ENCODE peak calls at places on chromosome 4, in ten cellular contexts. Y is endothelial cell, V is HTR-8/SVneo, T is caudate nucleus, Q is uterus, Z is COR-L47, K is HEK293T, O is right cardiac atrium, F is fibroblast of the conjunctiva, L is hippocampal formation. B is an unnamed sample.

GRCh38 chr4:159401791-159402380 is 299.0 kb downstream of the RAPGEF2 start:
- DNase-seq in Y (no peak), V (peak; percentile 63), T (no peak), Q (no peak), Z (no peak), K (no peak), O (no peak), F (no peak), L (no peak), B (no peak)

GRCh38 chr4:150978738-150979575 is 36.1 kb downstream of the LRBA start:
- DNase-seq in Y (no peak), V (no peak), T (no peak), Q (no peak), Z (no peak), K (no peak), O (no peak), F (no peak), L (no peak), B (no peak)

GRCh38 chr4:126346654-126347053 is 1031.9 kb downstream of the FAT4 start:
- DNase-seq in Y (no peak), V (no peak), T (no peak), Q (no peak), Z (no peak), K (no peak), O (no peak), F (no peak), L (no peak), B (no peak)

GRCh38 chr4:111977419-111977965 is 167.8 kb upstream of the FAM241A start:
- DNase-seq in Y (no peak), V (no peak), T (no peak), Q (no peak), Z (no peak), K (no peak), O (no peak), F (no peak), L (no peak), B (no peak)

GRCh38 chr4:1309261-1310010 is 19.7 kb downstream of the MAEA start:
- DNase-seq in Y (peak; percentile 77), V (peak; percentile 87), T (peak; percentile 82), Q (peak; percentile 90), Z (peak; percentile 78), K (no peak), O (peak; percentile 96), F (peak; percentile 87), L (peak; percentile 87), B (peak; percentile 89)

GRCh38 chr4:153127773-153128494 is 76.3 kb upstream of the TRIM2 start:
- DNase-seq in Y (peak; percentile 90), V (peak; percentile 70), T (peak; percentile 93), Q (peak; percentile 86), Z (peak; percentile 85), K (peak; percentile 78), O (peak; percentile 86), F (peak; percentile 72), L (peak; percentile 88), B (peak; percentile 91)

GRCh38 chr4:88244821-88245579 is 39.4 kb downstream of the PPM1K start:
- DNase-seq in Y (no peak), V (no peak), T (no peak), Q (no peak), Z (no peak), K (no peak), O (no peak), F (no peak), L (no peak), B (no peak)

GRCh38 chr4:7813674-7814073 is 126.0 kb downstream of the AFAP1 start:
- DNase-seq in Y (no peak), V (no peak), T (no peak), Q (no peak), Z (no peak), K (no peak), O (no peak), F (no peak), L (no peak), B (no peak)

GRCh38 chr4:5626916-5627315 is 81.4 kb downstream of the EVC2 start:
- DNase-seq in Y (no peak), V (no peak), T (no peak), Q (no peak), Z (no peak), K (no peak), O (no peak), F (no peak), L (no peak), B (no peak)

GRCh38 chr4:98626350-98626749 is 32.1 kb downstream of the TSPAN5 start:
- DNase-seq in Y (no peak), V (peak; percentile 41), T (no peak), Q (peak; percentile 81), Z (no peak), K (no peak), O (peak; percentile 68), F (peak; percentile 74), L (no peak), B (no peak)

GRCh38 chr4:137960371-137961050 is 281.6 kb downstream of the SLC7A11 start:
- DNase-seq in Y (no peak), V (peak; percentile 15), T (no peak), Q (no peak), Z (no peak), K (no peak), O (no peak), F (peak; percentile 47), L (no peak), B (no peak)

GRCh38 chr4:108763226-108763593 is 357 bp upstream of the ETNPPL start:
- DNase-seq in Y (no peak), V (no peak), T (no peak), Q (no peak), Z (no peak), K (no peak), O (no peak), F (no peak), L (no peak), B (no peak)

B was measured in type B pancreatic cell.